ENCODE peak calls at places on chromosomes 16 and 17, in eight cellular contexts. H is AG10803, D is brain microvascular endothelial cell, P is prostate gland, S is gastrocnemius medialis, V is breast epithelium, J is cardiac muscle cell, W is IMR-90. L is an unnamed sample.

GRCh38 chr17:49848739-49849138 is 870 bp upstream of the TAC4 start:
- DNase-seq in H (no peak), W (no peak), V (no peak), D (no peak), P (no peak), S (no peak), J (no peak), L (no peak)

GRCh38 chr17:49504369-49504768 is 9.3 kb downstream of the NGFR start:
- DNase-seq in S (no peak), H (no peak), J (no peak), V (no peak), W (no peak), D (no peak), P (no peak), L (no peak)

GRCh38 chr17:74070374-74070773 is 133.1 kb upstream of the RPL38 start:
- DNase-seq in S (no peak), D (no peak), V (no peak), P (no peak), H (no peak), J (no peak), W (no peak), L (no peak)

GRCh38 chr17:66476014-66476413 is 173.6 kb downstream of the PRKCA start:
- DNase-seq in W (no peak), S (no peak), V (no peak), P (no peak), D (no peak), H (no peak), J (no peak), L (no peak)

GRCh38 chr17:83062011-83062817 is 17.2 kb upstream of the METRNL start:
- DNase-seq in D (no peak), J (no peak), V (peak), P (no peak), S (peak), H (no peak), W (no peak), L (no peak)

GRCh38 chr16:50304467-50305440 is 38.4 kb downstream of the ADCY7 start:
- DNase-seq in S (peak), P (no peak), D (no peak), V (peak), J (no peak), W (no peak), H (no peak), L (no peak)

GRCh38 chr17:80665792-80666191 is 121.2 kb downstream of the RPTOR start:
- DNase-seq in J (no peak), P (no peak), S (no peak), H (no peak), W (no peak), V (no peak), D (no peak), L (no peak)

GRCh38 chr17:77746901-77747620 is 211.4 kb upstream of the TNRC6C start:
- DNase-seq in V (no peak), H (no peak), S (no peak), D (no peak), P (no peak), W (no peak), J (no peak), L (no peak)

GRCh38 chr16:30478766-30479478 is 6.4 kb downstream of the ITGAL start:
- DNase-seq in H (no peak), W (no peak), J (no peak), P (no peak), S (no peak), D (no peak), V (no peak), L (no peak)

GRCh38 chr16:85238233-85238647 is 126.0 kb upstream of the CIBAR2 start:
- DNase-seq in S (no peak), W (peak), J (peak), H (peak), P (no peak), D (peak), V (no peak), L (peak)

GRCh38 chr17:79947351-79948031 is 88.2 kb downstream of the TBC1D16 start:
- DNase-seq in V (peak), D (peak), H (no peak), S (peak), P (no peak), W (peak), J (no peak), L (no peak)

GRCh38 chr16:29315916-29316517 is 90.5 kb downstream of the NPIPB11 start:
- DNase-seq in P (no peak), V (no peak), S (no peak), W (no peak), J (no peak), D (no peak), H (no peak), L (no peak)

GRCh38 chr17:78412403-78412802 is 34.0 kb downstream of the PGS1 start:
- DNase-seq in P (no peak), S (peak), V (no peak), J (peak), D (peak), W (peak), H (no peak), L (no peak)

GRCh38 chr17:41522301-41523224 is 3.9 kb upstream of the KRT15 start:
- DNase-seq in V (peak), P (no peak), S (no peak), W (no peak), J (no peak), H (no peak), D (no peak), L (no peak)

GRCh38 chr16:72033437-72033836 is 20.9 kb upstream of the HP start:
- DNase-seq in W (no peak), V (no peak), H (no peak), P (no peak), S (no peak), D (no peak), J (no peak), L (no peak)

GRCh38 chr17:61970030-61970429 is 42.2 kb upstream of the INTS2 start:
- DNase-seq in S (no peak), W (no peak), V (no peak), H (no peak), P (no peak), J (no peak), D (no peak), L (no peak)

GRCh38 chr16:89009343-89010209 is 32.6 kb upstream of the CBFA2T3 start:
- DNase-seq in W (no peak), P (no peak), H (no peak), V (no peak), D (no peak), S (no peak), J (peak), L (no peak)

GRCh38 chr16:86681440-86681838 is 103.1 kb downstream of the FOXL1 start:
- DNase-seq in H (no peak), J (no peak), P (no peak), D (peak), V (no peak), W (no peak), S (no peak), L (peak)

GRCh38 chr17:4739122-4740024 is at the start of the genes CXCL16 and ZMYND15:
- DNase-seq in H (peak), D (peak), S (peak), J (peak), W (no peak), P (peak), V (peak), L (peak)

GRCh38 chr16:7722761-7723160 is 390.1 kb downstream of the RBFOX1 start:
- DNase-seq in J (no peak), V (no peak), P (no peak), H (no peak), W (no peak), D (no peak), S (no peak), L (no peak)

GRCh38 chr17:74235040-74235581 is 21.7 kb downstream of the TTYH2 start:
- DNase-seq in D (no peak), S (no peak), V (no peak), H (no peak), W (no peak), P (no peak), J (no peak), L (no peak)

GRCh38 chr16:85082553-85083050 is 29.7 kb downstream of the CIBAR2 start:
- DNase-seq in V (no peak), P (no peak), D (no peak), H (no peak), W (no peak), J (peak), S (peak), L (no peak)

GRCh38 chr17:7886227-7887037 is 2.2 kb upstream of the CHD3 start:
- DNase-seq in H (no peak), W (peak), D (peak), V (no peak), S (no peak), P (peak), J (peak), L (peak)

GRCh38 chr17:21463779-21464407 is 87.7 kb downstream of the KCNJ12 start:
- DNase-seq in H (no peak), W (no peak), J (peak), V (no peak), S (no peak), D (no peak), P (no peak), L (no peak)

GRCh38 chr17:83155128-83156081 is 76.0 kb downstream of the METRNL start:
- DNase-seq in D (peak), J (no peak), H (peak), P (no peak), W (peak), V (peak), S (peak), L (no peak)

GRCh38 chr17:75059369-75060345 is 12.6 kb downstream of the KCTD2 start:
- DNase-seq in P (peak), W (peak), D (peak), J (no peak), V (no peak), S (peak), H (peak), L (peak)

DNA sequence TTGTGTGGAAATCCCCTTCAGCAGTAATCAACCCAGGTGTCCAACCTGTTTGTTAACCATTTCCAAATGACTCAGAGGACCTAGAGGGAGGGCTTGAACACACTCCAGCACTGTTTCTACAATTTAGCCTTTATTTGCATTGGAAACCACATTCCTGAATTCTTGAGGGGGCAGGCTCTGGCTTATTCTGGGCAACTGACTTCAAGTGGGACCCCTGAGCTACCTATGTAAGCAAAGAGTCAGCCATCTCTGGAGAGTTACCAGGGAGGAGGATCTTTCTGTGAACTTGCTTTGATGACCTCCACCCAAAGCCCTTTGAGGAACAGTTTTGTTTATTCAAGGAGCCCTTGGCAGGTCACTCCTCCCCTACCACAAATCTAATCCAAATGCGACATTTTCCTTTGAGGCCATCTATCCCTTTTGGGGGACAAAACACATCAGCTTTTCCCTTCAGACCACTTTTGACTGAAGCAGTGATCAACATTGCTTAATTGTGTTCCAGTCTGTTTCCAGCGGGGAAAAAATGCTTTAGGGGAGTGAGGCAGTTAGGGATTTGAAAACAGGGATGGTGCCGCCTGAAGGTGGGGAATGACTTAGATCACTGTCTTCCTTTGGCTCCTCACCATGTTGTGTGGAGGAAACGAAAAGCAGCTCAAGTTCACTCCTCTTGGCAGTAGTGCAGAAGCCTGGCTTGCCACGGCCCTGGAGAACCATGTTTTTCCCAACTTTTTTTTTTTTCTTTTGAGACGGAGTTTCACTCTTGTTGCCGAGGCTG is 46.2 kb downstream of the TUBD1 start:
- DNase-seq in S (peak), V (no peak), W (peak), J (no peak), P (peak), D (peak), H (peak), L (no peak)
- TF ChIP-seq CTCF in S (no peak), V (no peak), W (no peak), J (no peak), P (no peak), D (no peak), H (peak), L (no peak)

DNA sequence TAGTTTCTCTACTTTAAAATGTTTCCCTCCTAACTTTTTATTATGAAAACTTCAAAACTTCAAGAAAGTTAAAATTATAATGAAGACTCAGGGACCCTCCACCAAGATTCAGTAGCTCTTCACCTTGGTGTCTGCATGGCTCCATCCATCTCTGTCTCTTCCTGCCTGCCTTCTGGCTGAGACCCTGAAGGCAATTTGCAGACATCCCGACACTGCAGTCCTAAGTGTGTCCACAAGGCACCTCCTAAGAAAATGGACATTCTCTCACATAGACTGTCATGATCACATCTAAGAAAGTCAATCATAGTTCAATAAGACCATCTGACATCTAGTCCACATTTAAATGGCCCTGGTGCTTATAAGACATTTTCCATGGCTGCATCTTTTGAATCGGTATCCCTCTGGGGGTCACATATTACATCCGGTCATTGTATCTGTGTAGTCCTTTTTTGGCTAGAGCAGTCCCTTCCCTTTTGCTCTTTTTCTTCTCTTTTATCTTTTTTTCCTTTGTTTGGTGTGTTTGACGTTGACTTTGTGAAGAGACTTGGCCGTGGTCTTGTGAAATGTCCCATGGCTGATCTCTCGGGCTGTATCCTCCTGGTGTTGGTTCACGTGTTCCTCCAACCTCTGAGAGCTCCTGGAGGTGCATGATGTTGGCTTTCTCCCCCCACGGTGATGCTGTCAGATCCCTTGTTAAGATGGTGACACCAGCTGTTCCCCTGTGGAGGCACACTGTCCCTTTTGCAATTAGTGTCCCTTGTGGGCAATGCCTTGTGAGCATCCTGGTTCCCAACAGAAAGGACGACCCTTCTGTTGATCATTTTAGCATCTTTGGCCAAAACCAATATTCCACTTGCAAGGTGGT is 5.0 kb upstream of the TNFRSF13B start:
- DNase-seq in W (no peak), V (no peak), D (no peak), H (no peak), S (no peak), P (no peak), J (no peak), L (no peak)
- H3K4me3 ChIP-seq in W (no peak), V (no peak), D (no peak), H (no peak), S (no peak), P (no peak), J (no peak), L (no peak)

DNA sequence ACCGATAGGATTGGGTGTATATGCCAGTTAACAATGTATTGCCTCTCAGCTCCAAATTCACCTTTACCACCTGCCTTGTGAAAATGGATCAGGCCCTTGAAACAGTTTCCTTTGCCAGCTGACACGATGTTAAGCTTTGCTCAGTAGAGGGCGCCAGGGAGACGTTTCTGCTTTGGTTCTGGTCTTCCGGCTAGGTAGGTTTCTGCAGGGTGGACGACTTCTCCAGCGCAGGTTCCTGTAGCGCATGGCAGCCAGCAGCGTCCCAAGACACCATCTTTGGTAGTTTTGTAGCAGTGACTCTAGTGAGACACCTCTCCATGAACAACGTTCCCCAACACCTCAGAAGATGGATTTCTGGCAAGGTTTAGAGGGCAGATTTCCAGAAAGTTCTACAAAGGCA is 24.0 kb downstream of the SYCE1L start:
- DNase-seq in S (no peak), H (no peak), D (no peak), V (no peak), P (no peak), W (no peak), J (no peak), L (no peak)
- TF ChIP-seq CTCF in S (no peak), H (peak), D (peak), V (no peak), P (no peak), W (peak), J (peak), L (peak)

GRCh38 chr17:42683407-42684031 is 1.2 kb downstream of the CNTNAP1 start:
- DNase-seq in P (peak), S (no peak), W (peak), H (no peak), V (no peak), D (no peak), J (no peak), L (peak)

GRCh38 chr17:42684929-42685556 is 2.7 kb downstream of the CNTNAP1 start:
- DNase-seq in P (no peak), S (no peak), V (no peak), W (no peak), D (no peak), J (no peak), H (no peak), L (no peak)

GRCh38 chr17:42685831-42686230 is 3.5 kb downstream of the CNTNAP1 start:
- DNase-seq in W (no peak), H (no peak), S (no peak), P (no peak), D (no peak), V (no peak), J (no peak), L (no peak)

GRCh38 chr17:42682400-42683384 is at the start of gene CNTNAP1:
- DNase-seq in S (no peak), P (no peak), D (peak), V (no peak), H (peak), J (peak), W (peak), L (peak)

GRCh38 chr17:42684033-42684625 is 1.8 kb downstream of the CNTNAP1 start:
- DNase-seq in J (no peak), V (no peak), P (peak), W (no peak), D (no peak), H (no peak), S (no peak), L (no peak)
- H3K4me3 ChIP-seq in J (no peak), V (peak), P (no peak), W (peak), D (no peak), H (no peak), S (peak), L (peak)

GRCh38 chr17:681738-682137 is 32.9 kb downstream of the VPS53 start:
- DNase-seq in J (no peak), D (peak), H (peak), P (no peak), W (peak), S (no peak), V (no peak), L (no peak)
- TF ChIP-seq CTCF in J (no peak), D (no peak), H (no peak), P (no peak), W (no peak), S (no peak), V (no peak), L (no peak)

DNA sequence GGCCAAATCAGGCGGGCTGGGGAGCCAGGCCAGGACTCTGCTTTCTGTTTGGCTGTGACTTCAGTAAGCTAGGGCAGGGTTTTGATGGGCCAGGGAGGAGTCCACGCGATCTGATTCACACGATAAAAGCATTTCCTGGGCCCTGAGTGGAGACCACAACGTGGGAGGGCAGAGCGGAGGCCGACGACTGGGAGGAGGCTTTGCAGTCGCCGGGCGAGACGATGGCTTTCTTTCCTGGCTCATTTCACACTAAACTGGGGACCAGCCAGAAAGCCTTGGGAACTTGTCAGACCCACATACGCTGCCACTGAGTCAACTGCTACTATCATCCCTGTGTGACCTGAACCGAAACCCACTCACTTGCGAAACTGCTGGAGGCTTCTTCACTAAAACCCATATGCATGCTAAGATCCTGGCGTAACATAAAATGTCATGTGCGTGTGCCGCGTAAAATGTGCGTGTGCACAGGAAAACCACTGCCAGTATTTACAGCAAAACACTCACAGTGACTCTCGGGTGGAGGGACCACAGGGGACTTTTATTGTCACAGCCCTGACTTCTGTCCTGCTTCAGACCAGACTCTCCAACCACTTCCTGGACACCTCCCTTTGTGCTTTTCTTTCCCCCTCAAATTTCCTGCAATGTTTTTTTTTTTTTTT is 14.2 kb upstream of the RHBDF2 start:
- DNase-seq in P (peak), W (peak), J (no peak), V (no peak), H (peak), D (peak), S (peak), L (peak)
- H3K4me3 ChIP-seq in P (no peak), W (peak), J (no peak), V (peak), H (peak), D (peak), S (peak), L (peak)

L was measured in heart right ventricle.